ENCODE peak calls at places on chromosomes 6 and 20, in five cellular contexts. G, N, X, T and H are unnamed samples.

GRCh38 chr6:127402890-127403617 is 56.1 kb downstream of the KIAA0408 start:
- DNase-seq in G (no peak), N (no peak), X (no peak), T (no peak), H (no peak)

GRCh38 chr6:13431861-13432465 is 55.4 kb downstream of the GFOD1 start:
- DNase-seq in G (peak; percentile 50), N (no peak), X (no peak), T (peak; percentile 42), H (no peak)

GRCh38 chr6:29947292-29947980 is 5.1 kb downstream of the HLA-A start:
- DNase-seq in G (no peak), N (no peak), X (no peak), T (no peak), H (no peak)

GRCh38 chr6:22236626-22237414 is 60.0 kb downstream of the PRL start:
- DNase-seq in G (peak; percentile 96), N (peak; percentile 25), X (peak; percentile 79), T (no peak), H (no peak)

GRCh38 chr6:31058128-31058894 is 48.0 kb downstream of the MUC22 start:
- DNase-seq in G (peak; percentile 97), N (peak; percentile 62), X (peak; percentile 89), T (no peak), H (peak; percentile 35)

GRCh38 chr6:22147983-22148797 is 148.6 kb downstream of the PRL start:
- DNase-seq in G (peak; percentile 91), N (peak; percentile 38), X (peak; percentile 88), T (no peak), H (no peak)

GRCh38 chr6:83885984-83886383 is 26.5 kb downstream of the CYB5R4 start:
- DNase-seq in G (no peak), N (no peak), X (no peak), T (no peak), H (no peak)

GRCh38 chr6:44386929-44387345 is 569 bp upstream of the CDC5L start:
- DNase-seq in G (peak; percentile 52), N (peak; percentile 20), X (peak; percentile 72), T (no peak), H (no peak)

GRCh38 chr6:33417127-33417902 is 592 bp downstream of the CUTA start:
- DNase-seq in G (peak; percentile 86), N (peak; percentile 61), X (peak; percentile 83), T (no peak), H (no peak)

GRCh38 chr6:21678990-21679389 is 85.4 kb downstream of the SOX4 start:
- DNase-seq in G (peak; percentile 93), N (peak; percentile 53), X (peak; percentile 50), T (no peak), H (no peak)

GRCh38 chr20:49569403-49570115 is 1.6 kb upstream of the PTGIS start:
- DNase-seq in G (peak; percentile 52), N (no peak), X (peak; percentile 69), T (no peak), H (no peak)

GRCh38 chr6:40346241-40346640 is 240.9 kb downstream of the LRFN2 start:
- DNase-seq in G (no peak), N (no peak), X (no peak), T (no peak), H (peak; percentile 16)

GRCh38 chr6:1024587-1024986 is 287.3 kb upstream of the FOXQ1 start:
- DNase-seq in G (peak; percentile 5), N (peak; percentile 76), X (peak; percentile 94), T (no peak), H (peak; percentile 27)

GRCh38 chr6:160163912-160164311 is 42.3 kb downstream of the SLC22A1 start:
- DNase-seq in G (no peak), N (no peak), X (no peak), T (no peak), H (no peak)

GRCh38 chr6:101089640-101090039 is 208.5 kb upstream of the ASCC3 start:
- DNase-seq in G (no peak), N (no peak), X (no peak), T (no peak), H (no peak)

GRCh38 chr6:143449731-143450452 is 603 bp downstream of the ADAT2 start:
- DNase-seq in G (peak; percentile 26), N (peak; percentile 26), X (peak; percentile 19), T (peak; percentile 53), H (no peak)

GRCh38 chr6:75488026-75488425 is 5.6 kb downstream of the FILIP1 start:
- DNase-seq in G (no peak), N (peak; percentile 16), X (peak; percentile 71), T (no peak), H (no peak)

GRCh38 chr6:21748343-21749063 is 155.0 kb downstream of the SOX4 start:
- DNase-seq in G (peak; percentile 78), N (no peak), X (peak; percentile 55), T (no peak), H (no peak)

GRCh38 chr6:78810146-78810545 is 57.2 kb upstream of the IRAK1BP1 start:
- DNase-seq in G (peak; percentile 39), N (peak; percentile 67), X (peak; percentile 72), T (no peak), H (no peak)

GRCh38 chr6:138805431-138805830 is 9.5 kb downstream of the ECT2L start:
- DNase-seq in G (peak; percentile 29), N (no peak), X (peak; percentile 7), T (no peak), H (no peak)

GRCh38 chr6:144468709-144469108 is 183.6 kb downstream of the UTRN start:
- DNase-seq in G (no peak), N (no peak), X (no peak), T (no peak), H (no peak)
- H3K9me3 ChIP-seq in G (no peaks in the 10 kb centered on the region), N (no peaks in the 10 kb centered on the region), X (no peaks in the 10 kb centered on the region), T (no peaks in the 10 kb centered on the region), H (no peaks in the 10 kb centered on the region)

GRCh38 chr6:3422457-3422816 is 34.4 kb downstream of the SLC22A23 start:
- DNase-seq in G (no peak), N (no peak), X (no peak), T (no peak), H (no peak)

GRCh38 chr6:3421763-3422456 is 34.9 kb downstream of the SLC22A23 start:
- DNase-seq in G (peak; percentile 80), N (peak; percentile 44), X (peak; percentile 55), T (peak; percentile 21), H (no peak)

GRCh38 chr6:3425574-3425973 is 31.3 kb downstream of the SLC22A23 start:
- DNase-seq in G (no peak), N (no peak), X (no peak), T (no peak), H (no peak)

GRCh38 chr6:3424185-3424927 is 32.5 kb downstream of the SLC22A23 start:
- DNase-seq in G (no peak), N (no peak), X (no peak), T (no peak), H (no peak)

DNA sequence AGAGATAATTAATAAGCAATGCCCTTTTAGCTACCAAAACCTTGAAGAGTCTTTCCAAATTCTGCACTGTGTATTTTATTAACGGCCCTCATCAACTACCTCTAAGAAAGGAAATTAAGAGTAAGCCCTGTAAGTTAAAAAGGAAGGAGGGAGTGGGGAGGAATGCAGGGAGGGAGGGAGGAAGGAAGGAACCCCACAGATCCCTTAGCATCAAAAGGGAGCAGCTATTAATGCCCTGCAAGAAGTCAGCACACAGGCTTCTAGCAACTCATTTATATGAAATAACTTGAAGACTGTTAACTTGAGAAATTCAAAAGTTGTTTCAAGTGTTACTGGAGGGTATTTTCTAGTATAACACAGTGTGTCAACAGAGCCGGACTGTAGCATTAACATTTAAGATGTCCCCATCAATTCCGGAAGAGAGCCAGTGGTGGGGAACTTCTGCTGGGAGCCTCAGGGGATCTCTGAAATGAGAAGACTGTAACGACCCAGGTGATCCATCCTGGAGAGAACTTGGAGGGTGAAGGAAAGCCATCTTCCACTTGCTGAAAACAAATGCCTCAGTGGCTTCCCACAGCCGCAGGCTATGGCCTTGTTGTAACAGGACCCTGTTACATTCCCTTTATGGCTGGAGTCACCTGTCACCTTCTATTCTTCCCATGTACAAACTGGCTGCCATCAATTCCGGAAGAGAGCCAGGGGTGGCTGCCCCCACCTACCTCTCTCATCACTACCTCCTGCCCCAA is 33.2 kb downstream of the SLC22A23 start:
- DNase-seq in G (no peak), N (no peak), X (no peak), T (no peak), H (no peak)
- H3K27me3 ChIP-seq in G (no peaks in the 10 kb centered on the region), N (no peaks in the 10 kb centered on the region), X (no peaks in the 10 kb centered on the region), T (no peaks in the 10 kb centered on the region), H (no peaks in the 10 kb centered on the region)

GRCh38 chr20:1619861-1620444 is at the start of gene SIRPB1:
- DNase-seq in G (no peak), N (peak; percentile 2), X (no peak), T (no peak), H (peak; percentile 32)
- H3K4me1 ChIP-seq in G (no peaks in the 10 kb centered on the region), N (no peaks in the 10 kb centered on the region), X (no peaks in the 10 kb centered on the region), T (peaks cover 28% of the 10 kb centered on the region), H (no peaks in the 10 kb centered on the region)

DNA sequence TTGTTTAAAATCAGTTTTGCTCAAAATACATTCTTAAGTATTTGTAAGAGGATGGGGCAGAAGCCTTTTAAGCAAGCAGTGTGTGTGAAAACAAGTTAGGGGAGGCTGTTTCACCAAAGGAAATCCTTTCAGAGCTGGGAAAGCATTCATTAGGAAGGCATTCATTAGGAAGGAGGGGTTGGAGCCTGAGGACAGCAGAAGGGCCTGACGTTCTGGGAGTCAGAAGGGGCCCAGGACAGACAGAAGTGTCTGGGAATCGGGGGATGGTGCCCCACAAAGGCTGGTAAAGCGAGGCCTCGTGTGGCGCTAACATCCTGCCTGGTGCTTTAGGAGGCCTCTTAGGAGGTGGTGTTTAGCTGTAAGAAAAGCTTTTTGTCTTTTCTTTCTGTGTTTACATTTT is 80.6 kb upstream of the NXT1 start:
- DNase-seq in G (no peak), N (no peak), X (no peak), T (no peak), H (no peak)
- H3K9me3 ChIP-seq in G (no peaks in the 10 kb centered on the region), N (no peaks in the 10 kb centered on the region), X (no peaks in the 10 kb centered on the region), T (no peaks in the 10 kb centered on the region), H (no peaks in the 10 kb centered on the region)

GRCh38 chr6:157233686-157234085 is 89.6 kb downstream of the TMEM242 start:
- DNase-seq in G (no peak), N (no peak), X (no peak), T (no peak), H (no peak)

GRCh38 chr6:157235600-157236039 is 87.7 kb downstream of the TMEM242 start:
- DNase-seq in G (peak; percentile 34), N (peak; percentile 78), X (peak; percentile 81), T (no peak), H (no peak)

GRCh38 chr6:157239148-157239547 is 84.2 kb downstream of the TMEM242 start:
- DNase-seq in G (no peak), N (no peak), X (no peak), T (no peak), H (no peak)

GRCh38 chr6:157238346-157238745 is 85.0 kb downstream of the TMEM242 start:
- DNase-seq in G (no peak), N (no peak), X (no peak), T (no peak), H (no peak)

DNA sequence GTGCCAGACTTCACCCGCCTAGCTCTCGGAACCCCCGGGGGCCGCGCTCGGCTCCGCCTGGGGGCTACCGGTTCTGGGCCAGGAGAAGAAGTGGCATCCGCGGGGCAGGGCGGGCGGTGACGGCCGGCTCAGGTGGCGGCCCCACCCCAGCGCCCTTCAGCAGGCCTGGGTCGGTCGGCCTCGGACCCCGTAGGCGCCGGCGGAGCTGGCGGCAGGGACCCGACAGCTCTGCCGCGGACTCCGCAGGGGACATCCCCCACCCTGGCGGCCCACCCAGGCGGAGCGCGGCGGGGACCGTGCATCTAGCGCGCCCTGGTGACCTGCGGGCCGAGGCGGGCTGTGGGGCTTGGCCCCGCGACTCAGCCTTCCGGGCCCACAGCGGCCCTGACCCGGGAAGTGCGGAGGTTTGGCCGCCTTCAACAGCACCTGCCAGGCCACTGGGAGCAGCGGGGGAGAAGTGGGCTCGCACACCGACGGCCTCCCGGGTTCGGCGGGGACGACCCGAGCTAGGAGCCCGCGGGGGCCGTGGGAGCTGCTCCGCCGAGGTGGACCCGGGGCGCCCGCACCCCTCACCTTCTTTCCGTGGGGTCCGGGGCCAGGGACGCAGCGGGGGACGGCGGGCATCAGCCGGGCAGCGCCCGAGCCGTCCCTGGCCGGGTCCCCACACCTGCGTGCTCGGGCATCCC is 87.1 kb downstream of the TMEM242 start:
- DNase-seq in G (no peak), N (no peak), X (no peak), T (no peak), H (no peak)
- H3K27me3 ChIP-seq in G (peaks cover 12% of the 10 kb centered on the region), N (peaks cover 49% of the 10 kb centered on the region), X (peaks cover 6% of the 10 kb centered on the region), T (peaks cover 8% of the 10 kb centered on the region), H (no peaks in the 10 kb centered on the region)